ENCODE peak calls at places on chromosome 4, in four cellular contexts. Q is central memory CD8-positive, alpha-beta T cell; F is HCT116; C is smooth muscle cell of the brain vasculature. T is an unnamed sample.

GRCh38 chr4:169159614-169160013 is 111.1 kb downstream of the SH3RF1 start:
- DNase-seq in C (no peak), F (no peak), Q (no peak), T (no peak)

GRCh38 chr4:88335092-88335665 is 43.5 kb upstream of the HERC6 start:
- DNase-seq in Q (no peak), F (no peak), C (no peak), T (no peak)

GRCh38 chr4:139889901-139890300 is 224.3 kb downstream of the MGST2 start:
- DNase-seq in C (no peak), Q (no peak), F (no peak), T (no peak)

GRCh38 chr4:72743078-72743477 is 174.1 kb upstream of the ADAMTS3 start:
- DNase-seq in F (no peak), Q (no peak), C (no peak), T (no peak)

GRCh38 chr4:60463846-60464502 is 736.2 kb upstream of the ADGRL3 start:
- DNase-seq in Q (no peak), F (no peak), C (peak; percentile 6), T (peak; percentile 14)

GRCh38 chr4:85715996-85716737 is 241.2 kb downstream of the ARHGAP24 start:
- DNase-seq in Q (no peak), C (no peak), F (no peak), T (no peak)

GRCh38 chr4:76663794-76664193 is 228.8 kb downstream of the SHROOM3 start:
- DNase-seq in Q (no peak), C (no peak), F (no peak), T (no peak)

GRCh38 chr4:6963139-6963611 is 53.5 kb downstream of the TBC1D14 start:
- DNase-seq in F (no peak), C (no peak), Q (no peak), T (peak; percentile 91)

GRCh38 chr4:64799751-64800150 is 390.5 kb upstream of the TECRL start:
- DNase-seq in Q (no peak), F (no peak), C (no peak), T (no peak)

GRCh38 chr4:44150091-44150576 is 298.5 kb downstream of the KCTD8 start:
- DNase-seq in C (no peak), Q (no peak), F (no peak), T (no peak)

GRCh38 chr4:42824278-42824977 is 68.1 kb upstream of the GRXCR1 start:
- DNase-seq in C (no peak), F (no peak), Q (no peak), T (no peak)

T was measured in NCI-H524.